ENCODE peak calls at places on chromosomes 13 and 19, in seven cellular contexts. Q is suprapubic skin, S is cardiac muscle cell, C is LoVo, G is neural crest cell, R is EH, N is endothelial cell of umbilical vein. X is an unnamed sample.

GRCh38 chr13:112790735-112791641 is 101.2 kb downstream of the ATP11A start:
- DNase-seq in G (no peak), C (no peak), S (peak), N (no peak), R (no peak), Q (peak), X (no peak)

GRCh38 chr13:38803566-38803965 is 116.7 kb downstream of the FREM2 start:
- DNase-seq in C (no peak), Q (no peak), S (no peak), R (no peak), N (no peak), G (no peak), X (no peak)

GRCh38 chr13:49100637-49101570 is 119.2 kb upstream of the MLNR start:
- DNase-seq in G (no peak), R (no peak), C (no peak), S (no peak), N (no peak), Q (no peak), X (no peak)

GRCh38 chr19:14073925-14074838 is 1.6 kb downstream of the MISP3 start:
- DNase-seq in S (no peak), N (peak), G (no peak), R (no peak), Q (no peak), C (peak), X (no peak)

GRCh38 chr13:42048323-42048624 is 174 bp upstream of the DGKH start:
- DNase-seq in Q (no peak), C (no peak), N (no peak), R (no peak), S (no peak), G (no peak), X (no peak)

GRCh38 chr19:1809663-1810062 is 2.4 kb downstream of the ATP8B3 start:
- DNase-seq in Q (no peak), N (no peak), R (no peak), C (no peak), S (no peak), G (no peak), X (no peak)

GRCh38 chr19:34351382-34351802 is 13.6 kb upstream of the GPI start:
- DNase-seq in R (no peak), N (no peak), G (no peak), Q (no peak), C (no peak), S (no peak), X (no peak)

GRCh38 chr19:39557791-39558622 is 18.0 kb upstream of the EID2 start:
- DNase-seq in G (no peak), R (peak), N (no peak), C (no peak), S (peak), Q (no peak), X (no peak)

GRCh38 chr13:80072231-80072630 is 268.7 kb downstream of the SPRY2 start:
- DNase-seq in Q (no peak), C (no peak), G (no peak), S (no peak), N (no peak), R (no peak), X (no peak)

GRCh38 chr13:47945738-47946137 is 55.3 kb downstream of the SUCLA2 start:
- DNase-seq in S (peak), N (no peak), Q (no peak), R (peak), C (peak), G (no peak), X (peak)

GRCh38 chr19:35404879-35405622 is 34.2 kb downstream of the GPR42 start:
- DNase-seq in S (peak), C (no peak), N (no peak), R (peak), Q (no peak), G (no peak), X (peak)

GRCh38 chr19:28037186-28037585 is 1175.8 kb downstream of the UQCRFS1 start:
- DNase-seq in N (no peak), Q (no peak), C (no peak), R (no peak), S (no peak), G (no peak), X (no peak)

GRCh38 chr13:36297259-36297599 is 385 bp downstream of the CCDC169 start:
- DNase-seq in S (peak), Q (no peak), R (peak), G (no peak), C (no peak), N (no peak), X (peak)

GRCh38 chr19:28880735-28881401 is 332.1 kb downstream of the UQCRFS1 start:
- DNase-seq in C (no peak), Q (no peak), R (no peak), S (no peak), N (no peak), G (no peak), X (no peak)

GRCh38 chr19:49145485-49146407 is 9.4 kb downstream of the HRC start:
- DNase-seq in G (peak), R (peak), N (peak), C (peak), Q (no peak), S (peak), X (peak)

GRCh38 chr19:42254850-42255765 is at the start of gene ERF:
- DNase-seq in S (peak), R (peak), C (peak), N (peak), Q (peak), G (peak), X (peak)

GRCh38 chr19:7748756-7749155 is 1.4 kb upstream of the CD209 start:
- DNase-seq in R (peak), C (peak), S (peak), N (peak), Q (no peak), G (no peak), X (no peak)